ENCODE peak calls at places on chromosome X, in nine cellular contexts. S is glutamatergic neuron, A is hypothalamus, R is T-helper 1 cell, O is ACHN, J is GM04504, G is GM13977, Q is germinal center, E is NCI-H2171 treated with DMSO at 0.1 percent for 48 hours. Z is an unnamed sample.

GRCh38 chrX:10047133-10047532 is 80.0 kb downstream of the CLDN34 start:
- DNase-seq in A (no peak), J (no peak), G (no peak), R (no peak), O (no peak), E (no peak), S (no peak), Q (no peak), Z (no peak)

GRCh38 chrX:10564484-10564883 is 55.9 kb downstream of the MID1 start:
- DNase-seq in A (no peak), R (no peak), J (no peak), E (no peak), G (no peak), O (no peak), S (no peak), Q (no peak), Z (no peak)

GRCh38 chrX:24426340-24426913 is 38.7 kb upstream of the PDK3 start:
- DNase-seq in A (no peak), S (no peak), G (no peak), E (no peak), Q (peak), O (no peak), J (no peak), R (no peak), Z (no peak)

GRCh38 chrX:153922932-153923857 is 2.9 kb downstream of the ARHGAP4 start:
- DNase-seq in E (peak), G (peak), R (no peak), J (peak), Q (no peak), O (peak), A (peak), S (peak), Z (no peak)

GRCh38 chrX:15903186-15903681 is 48.6 kb upstream of the AP1S2 start:
- DNase-seq in J (no peak), Q (peak), S (no peak), O (no peak), A (no peak), E (no peak), R (no peak), G (peak), Z (no peak)

GRCh38 chrX:3522016-3522690 is 175.7 kb upstream of the MXRA5 start:
- DNase-seq in R (no peak), O (no peak), J (peak), S (no peak), E (no peak), Q (no peak), G (no peak), A (no peak), Z (no peak)

GRCh38 chrX:80812176-80812575 is 2.5 kb upstream of the BRWD3 start:
- DNase-seq in S (peak), E (no peak), J (no peak), G (no peak), R (peak), Q (no peak), O (peak), A (peak), Z (no peak)

GRCh38 chrX:1595711-1596060 is 4.3 kb downstream of the AKAP17A start:
- DNase-seq in G (no peak), J (no peak), O (no peak), S (no peak), E (no peak), Q (no peak), R (no peak), A (no peak), Z (no peak)

GRCh38 chrX:41923257-41923924 is at the start of gene CASK:
- DNase-seq in S (peak), E (peak), Q (peak), R (peak), J (peak), A (peak), O (peak), G (peak), Z (peak)

GRCh38 chrX:141278306-141278705 is 36.0 kb upstream of the SPANXC start:
- DNase-seq in G (no peak), A (peak), J (no peak), R (no peak), S (peak), O (peak), E (no peak), Q (no peak), Z (peak)

GRCh38 chrX:82087699-82088098 is 885.8 kb downstream of the SH3BGRL start:
- DNase-seq in S (no peak), O (no peak), J (no peak), A (peak), R (no peak), Q (no peak), E (no peak), G (no peak), Z (no peak)

GRCh38 chrX:67718926-67719325 is 175.1 kb downstream of the AR start:
- DNase-seq in A (no peak), Q (no peak), S (no peak), J (no peak), E (no peak), O (no peak), G (no peak), R (no peak), Z (no peak)

GRCh38 chrX:136822337-136823095 is 41.8 kb upstream of the ARHGEF6 start:
- DNase-seq in G (no peak), O (no peak), E (no peak), Q (no peak), A (no peak), J (no peak), R (no peak), S (no peak), Z (no peak)

Z was measured in nephron progenitor cell.